ENCODE peak calls at places on chromosomes 13 and 19, in four cellular contexts. F, D, U and A are unnamed samples. For H3K4me1 and H3K27me3, the result is how much of the 10 kb centered on the place peaks cover.

GRCh38 chr19:14407889-14408640 is 11.1 kb downstream of the DDX39A start:
- DNase-seq in F (no peak), D (no peak), U (no peak), A (no peak)

GRCh38 chr19:28988066-28988465 is 224.9 kb downstream of the UQCRFS1 start:
- DNase-seq in F (no peak), D (no peak), U (no peak), A (no peak)

GRCh38 chr13:93947651-93948050 is 531.8 kb downstream of the DCT start:
- DNase-seq in F (no peak), D (no peak), U (no peak), A (no peak)

GRCh38 chr19:42401365-42402303 is 11.5 kb upstream of the CNFN start:
- DNase-seq in F (peak), D (no peak), U (peak), A (peak)

GRCh38 chr13:34349091-34349722 is 531.3 kb downstream of the RFC3 start:
- DNase-seq in F (no peak), D (no peak), U (peak), A (peak)

GRCh38 chr19:41597600-41598041 is 21.7 kb downstream of the CEACAM21 start:
- DNase-seq in F (peak), D (peak), U (peak), A (peak)

GRCh38 chr13:39516140-39516539 is 86.9 kb downstream of the LHFPL6 start:
- DNase-seq in F (no peak), D (no peak), U (no peak), A (peak)

GRCh38 chr13:38662362-38662761 is 24.5 kb upstream of the FREM2 start:
- DNase-seq in F (no peak), D (no peak), U (peak), A (peak)

GRCh38 chr19:13974073-13974472 is 21.8 kb downstream of the DCAF15 start:
- DNase-seq in F (peak), D (peak), U (peak), A (no peak)

GRCh38 chr13:34155931-34156607 is 338.1 kb downstream of the RFC3 start:
- DNase-seq in F (no peak), D (peak), U (peak), A (peak)

GRCh38 chr19:11142528-11143171 is 12.9 kb downstream of the SPC24 start:
- DNase-seq in F (peak), D (peak), U (peak), A (peak)

GRCh38 chr13:76707360-76707759 is 178.8 kb downstream of the KCTD12 start:
- DNase-seq in F (no peak), D (no peak), U (no peak), A (no peak)

GRCh38 chr13:73273737-73274136 is 214.9 kb downstream of the KLF5 start:
- DNase-seq in F (no peak), D (no peak), U (peak), A (peak)

GRCh38 chr19:29277107-29277506 is 64.2 kb upstream of the UQCRFS1 start:
- DNase-seq in F (no peak), D (no peak), U (no peak), A (no peak)

GRCh38 chr19:3374369-3375112 is 8.2 kb downstream of the NFIC start:
- DNase-seq in F (no peak), D (no peak), U (no peak), A (no peak)

GRCh38 chr13:72782717-72783116 is 784 bp downstream of the PIBF1 start:
- DNase-seq in F (no peak), D (no peak), U (peak), A (peak)

GRCh38 chr19:1451916-1452801 is 2.2 kb downstream of the APC2 start:
- DNase-seq in F (no peak), D (no peak), U (no peak), A (no peak)

GRCh38 chr19:5456836-5457200 is 1.6 kb downstream of the ZNRF4 start:
- DNase-seq in F (no peak), D (no peak), U (no peak), A (no peak)

GRCh38 chr19:14577885-14578427 is 4.9 kb upstream of the CLEC17A start:
- DNase-seq in F (no peak), D (no peak), U (no peak), A (no peak)

GRCh38 chr19:10544753-10545251 is 1.1 kb downstream of the ATG4D start:
- DNase-seq in F (no peak), D (no peak), U (no peak), A (no peak)

GRCh38 chr13:108270442-108270841 is 924 bp downstream of the TNFSF13B start:
- DNase-seq in F (no peak), D (no peak), U (no peak), A (no peak)

GRCh38 chr19:44807652-44808462 is 1.0 kb upstream of the BCAM start:
- DNase-seq in F (peak), D (peak), U (peak), A (peak)

GRCh38 chr19:23528376-23528775 is 133.1 kb upstream of the ZNF91 start:
- DNase-seq in F (no peak), D (no peak), U (peak), A (no peak)

GRCh38 chr19:32287811-32288227 is 57.6 kb upstream of the ZNF507 start:
- DNase-seq in F (peak), D (peak), U (peak), A (peak)

GRCh38 chr13:27574661-27575060 is 45.7 kb downstream of the LNX2 start:
- DNase-seq in F (no peak), D (no peak), U (no peak), A (no peak)

GRCh38 chr19:5624154-5624663 is 1.3 kb downstream of the SAFB start:
- DNase-seq in F (no peak), D (no peak), U (no peak), A (peak)

GRCh38 chr19:56132316-56132822 is 8.7 kb upstream of the ZNF444 start:
- DNase-seq in F (no peak), D (no peak), U (no peak), A (peak)

DNA sequence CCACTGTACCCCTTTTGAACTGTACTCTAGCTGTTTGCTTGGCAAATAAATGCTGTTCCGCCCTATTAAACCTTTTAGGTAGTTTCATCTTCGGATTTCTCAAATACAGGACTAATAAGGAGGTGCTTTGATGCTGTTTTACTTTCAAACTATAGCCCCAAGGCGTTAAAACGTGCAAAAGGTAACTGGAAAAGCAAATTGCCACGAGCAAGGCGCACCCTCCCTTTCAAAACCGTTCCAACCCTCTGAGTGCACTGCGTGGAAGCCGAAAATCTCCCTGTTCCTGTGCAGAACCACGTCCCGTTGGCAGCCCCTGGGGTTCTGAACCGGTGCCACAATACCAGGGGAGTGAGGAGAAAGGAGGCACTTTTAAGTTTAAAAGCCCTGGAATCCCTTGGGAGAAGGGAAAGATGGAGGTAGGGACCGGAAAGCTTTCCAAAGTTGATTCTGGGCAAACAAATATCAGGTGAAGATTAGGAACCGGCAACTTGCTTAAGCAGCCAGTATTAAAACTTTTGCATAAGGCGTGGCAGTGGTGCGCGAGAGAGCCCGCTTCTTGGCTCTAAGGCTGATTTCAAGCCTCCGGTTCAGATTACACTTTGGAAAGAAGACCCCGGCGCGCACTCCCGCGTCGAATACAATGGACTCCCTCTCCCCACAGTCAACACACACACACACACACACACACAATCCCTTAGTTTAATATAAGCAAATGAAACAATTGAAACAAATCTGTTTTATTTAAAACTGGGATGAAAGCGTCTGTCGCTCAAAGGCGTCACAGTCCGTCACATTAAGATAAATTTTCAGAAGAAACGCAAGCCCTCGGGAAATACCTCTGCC is 9.5 kb downstream of the POU4F1 start:
- DNase-seq in F (peak), D (no peak), U (no peak), A (no peak)
- H3K4me3 ChIP-seq in F (no peak), D (no peak), U (no peak), A (no peak)

GRCh38 chr19:16076154-16076957 is at the start of gene TPM4:
- DNase-seq in F (peak), D (peak), U (peak), A (peak)

GRCh38 chr19:16075430-16076153 is 703 bp upstream of the TPM4 start:
- DNase-seq in F (no peak), D (no peak), U (no peak), A (no peak)

GRCh38 chr19:16078311-16078758 is 2.0 kb downstream of the TPM4 start:
- DNase-seq in F (peak), D (no peak), U (peak), A (peak)

GRCh38 chr19:16078759-16079707 is 2.7 kb downstream of the TPM4 start:
- DNase-seq in F (no peak), D (peak), U (peak), A (peak)

DNA sequence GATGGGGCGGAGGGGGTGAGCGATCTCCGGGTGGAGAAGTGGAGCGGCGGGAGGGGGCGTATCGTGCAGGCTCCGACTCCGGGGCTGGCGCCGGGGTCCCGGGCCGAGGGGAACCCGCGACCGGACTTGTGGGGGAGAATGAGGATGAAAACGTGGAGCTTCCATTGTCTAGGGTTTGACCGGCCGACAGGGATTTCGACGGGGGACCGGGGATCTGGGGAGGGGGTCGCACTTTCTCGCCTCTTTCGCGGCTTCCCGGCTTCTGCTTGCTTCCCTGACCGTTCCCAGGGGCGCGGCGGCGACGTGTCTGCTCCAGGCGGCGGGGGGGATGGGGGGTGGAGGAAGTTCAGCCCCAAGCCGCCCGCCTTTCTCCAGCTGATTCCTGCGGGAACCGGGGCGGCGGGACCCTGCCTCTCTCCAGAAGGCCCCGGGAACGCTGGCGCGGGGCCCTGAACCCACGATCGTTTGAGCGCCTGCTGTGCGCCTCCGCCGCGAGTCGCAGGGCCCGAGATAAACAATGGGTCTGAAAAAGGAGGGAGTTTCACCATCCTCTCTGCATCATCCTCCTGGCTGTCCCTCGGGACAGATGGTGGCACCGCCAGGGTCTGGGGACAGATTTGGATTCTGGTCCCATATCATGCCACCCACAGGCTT is 790 bp downstream of the TPM4 start:
- DNase-seq in F (no peak), D (no peak), U (peak), A (peak)
- H3K4me1 ChIP-seq in F (under half), D (under half), U (under half), A (under half)

DNA sequence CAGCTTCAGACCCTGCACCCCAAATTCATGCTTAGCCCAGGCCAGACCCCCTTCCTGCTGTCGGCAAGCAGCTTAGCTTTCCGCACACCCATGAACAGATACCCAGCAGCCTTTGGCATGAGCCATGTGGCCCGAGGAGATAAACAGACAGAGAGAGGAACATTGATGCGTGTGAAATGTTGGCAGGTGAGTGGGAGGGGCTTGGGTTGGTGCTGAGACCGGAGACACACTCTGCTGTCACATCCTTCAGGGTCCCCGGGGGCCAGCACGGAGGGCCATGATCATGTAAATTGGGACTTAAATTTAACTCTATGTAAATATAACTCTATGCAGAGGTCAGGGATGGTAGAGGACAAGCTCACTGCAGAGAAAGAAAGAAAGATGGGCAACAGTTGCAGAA is 1.5 kb downstream of the CD22 start:
- DNase-seq in F (no peak), D (no peak), U (no peak), A (no peak)
- H3K27me3 ChIP-seq in F (under half), D (under half), U (under half), A (under half)

GRCh38 chr13:111116830-111117229 is 1.7 kb downstream of the ARHGEF7 start:
- DNase-seq in F (no peak), D (no peak), U (no peak), A (peak)
- H3K4me3 ChIP-seq in F (peak), D (no peak), U (no peak), A (peak)

GRCh38 chr13:40571338-40571737 is 95.1 kb downstream of the FOXO1 start:
- DNase-seq in F (no peak), D (no peak), U (no peak), A (no peak)
- H3K4me1 ChIP-seq in F (under half), D (under half), U (under half), A (under half)

GRCh38 chr13:65605386-65605785 is 1624.8 kb downstream of the PCDH9 start:
- DNase-seq in F (no peak), D (no peak), U (no peak), A (peak)
- H3K27me3 ChIP-seq in F (under half), D (under half), U (under half), A (under half)

GRCh38 chr19:46478356-46478986 is 7.1 kb upstream of the PNMA8A start:
- DNase-seq in F (no peak), D (no peak), U (peak), A (peak)
- H3K4me3 ChIP-seq in F (no peak), D (no peak), U (no peak), A (no peak)

GRCh38 chr13:44153536-44153935 is 220.1 kb upstream of the SERP2 start:
- DNase-seq in F (no peak), D (no peak), U (no peak), A (no peak)
- H3K4me1 ChIP-seq in F (under half), D (under half), U (under half), A (under half)